ENCODE peak calls at places on chromosomes 4 and X, in eight cellular contexts. T is Peyer's patch, N is endodermal cell, X is left ventricle myocardium inferior, E is astrocyte, A is stomach, Q is endothelial cell of umbilical vein, M is tibial nerve. C is an unnamed sample.

GRCh38 chr4:81314196-81314896 is 99.3 kb upstream of the PRKG2 start:
- DNase-seq in T (no peak), A (peak; percentile 83), N (no peak), Q (no peak), X (peak; percentile 27), E (no peak), M (no peak), C (peak; percentile 17)

GRCh38 chr4:80264352-80264647 is 2.2 kb upstream of the FGF5 start:
- DNase-seq in A (no peak), N (peak; percentile 46), T (no peak), Q (no peak), M (no peak), E (no peak), X (no peak), C (no peak)

GRCh38 chr4:15197005-15197404 is 194.7 kb downstream of the CPEB2 start:
- DNase-seq in T (no peak), Q (peak; percentile 5), N (peak; percentile 75), M (no peak), X (no peak), A (no peak), E (peak; percentile 8), C (no peak)

GRCh38 chrX:46582964-46583363 is 9.4 kb downstream of the CHST7 start:
- DNase-seq in E (peak; percentile 91), N (no peak), X (no peak), A (no peak), M (peak; percentile 35), Q (peak; percentile 66), T (no peak), C (no peak)

GRCh38 chrX:119646515-119646914 is 40.3 kb upstream of the NKRF start:
- DNase-seq in X (no peak), A (no peak), T (no peak), N (no peak), E (no peak), M (no peak), Q (no peak), C (no peak)

GRCh38 chrX:38375888-38376287 is 23.5 kb downstream of the OTC start:
- DNase-seq in Q (peak; percentile 12), T (no peak), E (no peak), X (no peak), M (no peak), A (no peak), N (peak; percentile 42), C (no peak)

GRCh38 chr4:157271166-157271869 is 50.8 kb downstream of the GRIA2 start:
- DNase-seq in N (no peak), E (peak; percentile 74), M (no peak), A (no peak), T (no peak), X (no peak), Q (no peak), C (no peak)

GRCh38 chr4:87916636-87917035 is 58.9 kb upstream of the SPP1 start:
- DNase-seq in A (no peak), M (no peak), T (no peak), E (peak; percentile 51), N (peak; percentile 76), X (no peak), Q (no peak), C (no peak)

GRCh38 chrX:141960573-141960972 is 56.9 kb downstream of the MAGEC1 start:
- DNase-seq in X (no peak), E (no peak), T (no peak), Q (peak; percentile 6), N (no peak), A (no peak), M (no peak), C (no peak)

GRCh38 chr4:57103051-57103450 is 7.1 kb downstream of the IGFBP7 start:
- DNase-seq in M (no peak), T (no peak), A (no peak), E (no peak), N (no peak), X (peak; percentile 53), Q (peak; percentile 59), C (peak; percentile 59)

GRCh38 chr4:110196206-110196870 is 2.1 kb downstream of the ELOVL6 start:
- DNase-seq in M (peak; percentile 8), X (peak; percentile 51), T (peak; percentile 44), E (no peak), N (peak; percentile 90), A (peak; percentile 45), Q (peak; percentile 55), C (peak; percentile 52)

GRCh38 chr4:134762053-134762452 is 560.5 kb upstream of the PABPC4L start:
- DNase-seq in T (no peak), M (no peak), E (no peak), X (no peak), Q (no peak), A (no peak), N (peak; percentile 53), C (no peak)

GRCh38 chr4:131721883-131722282 is 1427.2 kb upstream of the PCDH10 start:
- DNase-seq in M (no peak), A (no peak), Q (no peak), T (no peak), E (no peak), N (no peak), X (no peak), C (no peak)

GRCh38 chr4:125796138-125796537 is 481.4 kb downstream of the FAT4 start:
- DNase-seq in X (no peak), M (no peak), N (no peak), E (no peak), Q (peak; percentile 28), T (no peak), A (no peak), C (no peak)

GRCh38 chr4:140739971-140740370 is 16.2 kb downstream of the TBC1D9 start:
- DNase-seq in M (no peak), X (no peak), N (no peak), Q (no peak), T (no peak), A (no peak), E (no peak), C (no peak)

GRCh38 chr4:73341454-73341853 is 62.6 kb upstream of the ALB start:
- DNase-seq in T (no peak), Q (peak; percentile 34), X (no peak), N (peak; percentile 79), M (no peak), E (peak; percentile 32), A (peak; percentile 50), C (no peak)

GRCh38 chrX:43165343-43165920 is 387.5 kb upstream of the PPP1R2C start:
- DNase-seq in Q (no peak), E (no peak), A (no peak), N (no peak), T (no peak), X (no peak), M (no peak), C (no peak)

GRCh38 chr4:1777822-1778641 is 15.1 kb upstream of the FGFR3 start:
- DNase-seq in X (no peak), M (no peak), N (peak; percentile 95), A (no peak), E (peak; percentile 20), T (no peak), Q (no peak), C (no peak)

GRCh38 chrX:68018248-68019203 is 414.8 kb downstream of the OPHN1 start:
- DNase-seq in Q (peak; percentile 29), T (no peak), A (no peak), N (peak; percentile 86), X (no peak), M (no peak), E (no peak), C (no peak)

GRCh38 chr4:15654556-15655222 is 468 bp downstream of the FBXL5 start:
- DNase-seq in E (peak; percentile 22), M (peak; percentile 28), T (peak; percentile 58), Q (peak; percentile 61), N (peak; percentile 77), A (peak; percentile 46), X (peak; percentile 54), C (peak; percentile 60)

GRCh38 chr4:151198748-151199147 is 78.2 kb upstream of the PRSS48 start:
- DNase-seq in Q (no peak), E (no peak), A (no peak), N (no peak), X (no peak), M (no peak), T (no peak), C (no peak)

GRCh38 chr4:95268819-95269565 is 279.8 kb downstream of the UNC5C start:
- DNase-seq in N (no peak), X (no peak), T (no peak), M (no peak), E (peak; percentile 31), A (no peak), Q (peak; percentile 58), C (no peak)

GRCh38 chr4:33911951-33912350 is 2332.4 kb downstream of the ARAP2 start:
- DNase-seq in E (no peak), N (no peak), T (no peak), A (no peak), M (no peak), X (no peak), Q (no peak), C (no peak)

GRCh38 chr4:122854444-122854843 is 27.8 kb downstream of the FGF2 start:
- DNase-seq in A (no peak), X (no peak), E (no peak), T (no peak), M (no peak), Q (no peak), N (no peak), C (no peak)

GRCh38 chrX:16479206-16479869 is 170.6 kb upstream of the S100G start:
- DNase-seq in E (peak; percentile 69), N (no peak), Q (peak; percentile 34), X (no peak), M (no peak), A (no peak), T (no peak), C (no peak)

GRCh38 chrX:40877869-40878268 is 142.5 kb upstream of the MED14 start:
- DNase-seq in E (no peak), Q (peak; percentile 60), A (no peak), N (no peak), M (peak; percentile 32), T (no peak), X (no peak), C (no peak)

GRCh38 chrX:44874481-44875184 is 1.6 kb downstream of the KDM6A start:
- DNase-seq in N (peak; percentile 63), M (peak; percentile 10), X (no peak), Q (peak; percentile 57), E (peak; percentile 27), T (peak; percentile 58), A (peak; percentile 35), C (peak; percentile 15)

GRCh38 chrX:28133763-28134162 is 152.5 kb upstream of the DCAF8L1 start:
- DNase-seq in A (no peak), T (no peak), Q (peak; percentile 45), M (no peak), N (no peak), X (no peak), E (no peak), C (no peak)
- H3K4me1 ChIP-seq in A (no peaks in the 10 kb centered on the region), T (no peaks in the 10 kb centered on the region), Q (peaks cover 5% of the 10 kb centered on the region), M (no peaks in the 10 kb centered on the region), N (no peaks in the 10 kb centered on the region), X (no peaks in the 10 kb centered on the region), E (peaks cover 8% of the 10 kb centered on the region), C (no peaks in the 10 kb centered on the region)

GRCh38 chr4:76691767-76692689 is 205.9 kb downstream of the SOWAHB start:
- DNase-seq in M (no peak), Q (no peak), X (no peak), N (no peak), T (no peak), A (no peak), E (no peak), C (no peak)
- H3K4me3 ChIP-seq in M (no peak overlapping the region), Q (no peak overlapping the region), X (no peak overlapping the region), N (peak overlapping the region; percentile 96), T (no peak overlapping the region), A (no peak overlapping the region), E (no peak overlapping the region), C (no peak overlapping the region)

GRCh38 chr4:168942985-168943384 is 67.1 kb downstream of the CBR4 start:
- DNase-seq in A (no peak), E (no peak), T (no peak), M (no peak), Q (no peak), X (no peak), N (peak; percentile 67), C (no peak)
- TF ChIP-seq CTCF in A (no peak), E (peak; percentile 34), T (no peak), M (no peak), Q (peak; percentile 46), X (peak; percentile 47), N (peak; percentile 84), C (peak; percentile 36)

GRCh38 chr4:185518494-185518893 is 16.8 kb downstream of the PDLIM3 start:
- DNase-seq in X (no peak), A (no peak), Q (peak; percentile 36), M (no peak), N (no peak), E (no peak), T (no peak), C (no peak)
- H3K4me1 ChIP-seq in X (peaks cover 48% of the 10 kb centered on the region), A (peaks cover 14% of the 10 kb centered on the region), Q (peaks cover 28% of the 10 kb centered on the region), M (no peaks in the 10 kb centered on the region), N (no peaks in the 10 kb centered on the region), E (no peaks in the 10 kb centered on the region), T (no peaks in the 10 kb centered on the region), C (peaks cover 11% of the 10 kb centered on the region)

C was measured in heart right ventricle.